ENCODE peak calls at places on chromosome 22, in six cellular contexts. D is left lung, H is pancreas, L is neural progenitor cell, R is fibroblast of lung, S is kidney. U is an unnamed sample.

GRCh38 chr22:39491696-39492095 is 10.4 kb upstream of the MIEF1 start:
- DNase-seq in L (no peak), D (no peak), H (no peak), R (no peak), S (peak; percentile 69), U (no peak)

GRCh38 chr22:26535499-26535898 is 23.2 kb upstream of the TFIP11 start:
- DNase-seq in D (no peak), L (no peak), H (no peak), S (no peak), R (no peak), U (no peak)

GRCh38 chr22:44625981-44626687 is 75.9 kb upstream of the PRR5 start:
- DNase-seq in R (peak; percentile 20), D (peak; percentile 72), H (peak; percentile 84), S (no peak), L (peak; percentile 79), U (peak; percentile 80)

GRCh38 chr22:46065733-46066454 is 84.4 kb upstream of the PPARA start:
- DNase-seq in R (no peak), L (no peak), S (no peak), D (no peak), H (no peak), U (no peak)

GRCh38 chr22:26837784-26838520 is 180.6 kb downstream of the MIAT start:
- DNase-seq in L (no peak), S (no peak), D (no peak), R (no peak), H (no peak), U (no peak)

GRCh38 chr22:16955678-16956210 is 52.3 kb downstream of the GAB4 start:
- DNase-seq in D (no peak), L (no peak), S (no peak), R (no peak), H (no peak), U (no peak)

GRCh38 chr22:27195104-27195503 is 537.7 kb downstream of the MIAT start:
- DNase-seq in L (no peak), S (no peak), H (no peak), R (no peak), D (no peak), U (no peak)

GRCh38 chr22:46045459-46046298 is 68.7 kb upstream of the WNT7B start:
- DNase-seq in S (peak; percentile 76), D (peak; percentile 40), L (no peak), R (no peak), H (peak; percentile 76), U (peak; percentile 75)

GRCh38 chr22:44363980-44364749 is 51.4 kb upstream of the SHISAL1 start:
- DNase-seq in D (no peak), S (peak; percentile 60), H (peak; percentile 32), R (no peak), L (no peak), U (peak; percentile 57)

GRCh38 chr22:33467718-33468117 is 409.5 kb upstream of the SYN3 start:
- DNase-seq in D (no peak), H (no peak), S (no peak), R (no peak), L (no peak), U (no peak)

GRCh38 chr22:28146401-28147304 is 227.6 kb upstream of the PITPNB start:
- DNase-seq in R (peak; percentile 64), H (no peak), L (no peak), S (no peak), D (no peak), U (no peak)

GRCh38 chr22:32776397-32776796 is 25.1 kb upstream of the TIMP3 start:
- DNase-seq in D (no peak), L (no peak), S (no peak), H (no peak), R (no peak), U (no peak)

GRCh38 chr22:26417406-26417805 is 11.7 kb upstream of the ASPHD2 start:
- DNase-seq in R (no peak), S (no peak), D (no peak), L (no peak), H (no peak), U (no peak)

GRCh38 chr22:24466831-24467249 is 28.3 kb upstream of the UPB1 start:
- DNase-seq in S (no peak), D (no peak), R (peak; percentile 77), L (peak; percentile 54), H (no peak), U (no peak)

GRCh38 chr22:27972732-27973698 is 54.0 kb upstream of the PITPNB start:
- DNase-seq in R (peak; percentile 45), L (peak; percentile 21), D (no peak), S (no peak), H (no peak), U (no peak)

GRCh38 chr22:39427751-39428596 is 28.4 kb downstream of the TAB1 start:
- DNase-seq in H (no peak), D (no peak), S (peak; percentile 29), L (no peak), R (no peak), U (no peak)

GRCh38 chr22:38135133-38135706 is 24.7 kb upstream of the BAIAP2L2 start:
- DNase-seq in S (peak; percentile 22), R (peak; percentile 86), D (no peak), L (no peak), H (no peak), U (no peak)

GRCh38 chr22:39013923-39014722 is at the start of gene APOBEC3C:
- DNase-seq in D (peak; percentile 86), H (no peak), L (peak; percentile 70), S (peak; percentile 91), R (peak; percentile 91), U (peak; percentile 75)

GRCh38 chr22:23556026-23556620 is 24.0 kb downstream of the IGLL1 start:
- DNase-seq in S (no peak), R (no peak), H (no peak), L (no peak), D (no peak), U (no peak)

GRCh38 chr22:23908561-23909205 is 14.5 kb downstream of the MIF start:
- DNase-seq in D (no peak), S (no peak), L (no peak), H (no peak), R (no peak), U (no peak)

GRCh38 chr22:26922804-26923203 is 265.4 kb downstream of the MIAT start:
- DNase-seq in R (no peak), L (peak; percentile 66), H (no peak), S (no peak), D (no peak), U (no peak)

GRCh38 chr22:42388130-42388797 is 43.9 kb downstream of the NFAM1 start:
- DNase-seq in D (no peak), H (peak; percentile 54), R (peak; percentile 26), S (no peak), L (peak; percentile 75), U (no peak)

GRCh38 chr22:47476226-47476625 is 713.8 kb downstream of the TBC1D22A start:
- DNase-seq in R (no peak), H (no peak), L (no peak), S (no peak), D (no peak), U (no peak)

GRCh38 chr22:47472636-47473035 is 710.2 kb downstream of the TBC1D22A start:
- DNase-seq in D (no peak), S (no peak), R (no peak), L (no peak), H (no peak), U (no peak)

GRCh38 chr22:47474464-47474863 is 712.0 kb downstream of the TBC1D22A start:
- DNase-seq in L (no peak), S (no peak), H (no peak), R (no peak), D (no peak), U (no peak)

GRCh38 chr22:47474895-47475294 is 712.4 kb downstream of the TBC1D22A start:
- DNase-seq in S (no peak), L (no peak), H (no peak), R (no peak), D (no peak), U (no peak)
- H3K27ac ChIP-seq in S (no peak overlapping the region), L (no peak overlapping the region), H (no peak overlapping the region), R (no peak overlapping the region), D (no peak overlapping the region), U (no peak overlapping the region)

GRCh38 chr22:22201185-22201924 is 43.2 kb upstream of the VPREB1 start:
- DNase-seq in S (no peak), D (no peak), R (no peak), H (no peak), L (peak; percentile 49), U (no peak)
- TF ChIP-seq CTCF in S (peak; percentile 78), D (peak; percentile 76), R (peak; percentile 70), H (peak; percentile 63), L (peak; percentile 47), U (no peak)

GRCh38 chr22:36356708-36357694 is 30.8 kb downstream of the MYH9 start:
- DNase-seq in H (no peak), R (peak; percentile 60), S (peak; percentile 45), D (no peak), L (no peak), U (no peak)

GRCh38 chr22:36360011-36360410 is 27.8 kb downstream of the MYH9 start:
- DNase-seq in H (no peak), S (no peak), L (peak; percentile 50), D (no peak), R (no peak), U (no peak)

GRCh38 chr22:36358533-36359171 is 29.1 kb downstream of the MYH9 start:
- DNase-seq in L (no peak), R (peak; percentile 69), D (no peak), S (peak; percentile 76), H (no peak), U (no peak)

GRCh38 chr22:36360871-36361383 is 26.8 kb downstream of the MYH9 start:
- DNase-seq in R (peak; percentile 81), D (no peak), L (no peak), S (peak; percentile 53), H (no peak), U (no peak)

DNA sequence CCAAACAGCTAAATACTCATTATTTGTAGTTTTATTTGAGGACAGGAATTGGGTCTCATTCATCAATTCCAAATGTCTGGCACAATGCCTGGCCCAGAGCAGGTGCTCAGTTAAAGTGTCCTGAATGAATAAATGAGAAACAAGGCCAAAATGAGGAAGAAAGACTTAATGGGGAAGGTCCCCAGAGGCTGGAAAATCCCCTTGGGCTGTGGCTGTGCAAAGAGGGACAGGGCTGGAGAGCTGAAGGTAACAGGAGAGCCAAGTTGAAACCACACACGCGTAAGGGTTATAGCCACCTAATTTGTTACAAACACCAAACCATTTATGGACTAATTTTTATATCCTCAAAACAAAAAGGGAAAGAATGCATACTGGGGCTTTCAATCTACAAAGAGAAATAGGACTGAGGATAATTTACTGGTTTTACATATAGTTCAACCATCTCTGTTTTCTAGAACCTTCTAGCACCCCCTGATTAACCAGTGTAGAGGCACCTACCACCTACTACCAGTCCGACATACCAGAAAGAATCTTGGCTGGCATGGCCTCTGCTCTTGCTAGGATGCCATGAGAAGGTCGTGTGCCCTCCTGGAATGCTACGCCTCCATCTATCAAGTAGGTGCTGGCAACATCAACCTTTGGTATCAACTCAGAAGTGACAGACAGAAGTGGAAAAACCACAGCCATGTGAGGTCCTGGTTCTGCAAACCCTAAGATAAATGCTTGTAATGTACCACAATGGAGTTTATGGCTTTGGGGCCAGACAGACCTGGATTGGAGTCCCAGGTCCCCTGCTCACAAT is 28.4 kb downstream of the MYH9 start:
- DNase-seq in L (no peak), R (no peak), H (no peak), S (no peak), D (no peak), U (no peak)
- H3K4me1 ChIP-seq in L (peaks cover 44% of the 10 kb centered on the region), R (peaks cover 76% of the 10 kb centered on the region), H (peaks cover 84% of the 10 kb centered on the region), S (peaks cover 74% of the 10 kb centered on the region), D (peaks cover 73% of the 10 kb centered on the region), U (peaks cover 69% of the 10 kb centered on the region)

DNA sequence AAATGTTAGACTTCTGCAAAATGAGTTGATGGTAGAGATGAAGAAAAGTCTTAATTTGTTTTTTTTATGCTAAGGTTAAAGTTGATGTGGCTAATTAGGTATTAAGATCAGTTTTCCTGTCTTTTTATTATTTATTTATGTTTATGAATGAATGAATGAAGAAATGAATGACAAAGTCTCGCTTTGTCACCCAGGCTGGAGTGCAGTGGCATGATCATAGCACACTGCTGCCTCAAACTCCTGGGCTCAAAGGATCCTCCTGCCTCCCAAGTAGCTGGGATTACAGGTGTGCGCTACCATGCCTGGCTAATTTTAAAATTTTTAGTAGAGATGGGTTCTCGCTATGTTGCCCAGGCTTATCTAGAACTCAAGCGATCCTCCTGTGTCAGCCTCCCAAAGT is 29.2 kb downstream of the MTMR3 start:
- DNase-seq in S (no peak), R (no peak), H (no peak), D (no peak), L (no peak), U (no peak)
- H3K27ac ChIP-seq in S (no peak overlapping the region), R (no peak overlapping the region), H (no peak overlapping the region), D (no peak overlapping the region), L (no peak overlapping the region), U (peak overlapping the region; percentile 74)

U was measured in psoas muscle.